ENCODE peak calls at places on chromosomes 6 and 20, in six cellular contexts. C, Z, U, N, P and E are unnamed samples.

GRCh38 chr6:12987783-12988182 is 271.2 kb downstream of the PHACTR1 start:
- DNase-seq in P (no peak), C (peak), Z (no peak), N (no peak), U (no peak), E (no peak)

GRCh38 chr20:48544402-48545333 is 283.1 kb downstream of the PREX1 start:
- DNase-seq in C (no peak), N (no peak), U (no peak), Z (no peak), P (no peak), E (no peak)

GRCh38 chr20:6034134-6034969 is 19.5 kb downstream of the LRRN4 start:
- DNase-seq in Z (no peak), N (no peak), P (no peak), C (no peak), U (no peak), E (no peak)

GRCh38 chr6:84462697-84463096 is 235.3 kb upstream of the CEP162 start:
- DNase-seq in C (no peak), U (no peak), Z (no peak), P (no peak), N (no peak), E (no peak)

GRCh38 chr6:44001318-44001868 is 125.9 kb downstream of the MRPL14 start:
- DNase-seq in N (peak), P (peak), Z (no peak), U (peak), C (no peak), E (no peak)

GRCh38 chr20:62321521-62321948 is 18.7 kb downstream of the ADRM1 start:
- DNase-seq in N (peak), Z (no peak), P (no peak), C (no peak), U (no peak), E (no peak)

GRCh38 chr20:62709537-62709905 is 885 bp downstream of the NTSR1 start:
- DNase-seq in U (no peak), N (no peak), Z (no peak), C (no peak), P (no peak), E (no peak)

GRCh38 chr6:1176595-1176994 is 135.3 kb upstream of the FOXQ1 start:
- DNase-seq in U (no peak), C (no peak), P (no peak), Z (no peak), N (no peak), E (no peak)

GRCh38 chr20:6707231-6707870 is 60.1 kb upstream of the BMP2 start:
- DNase-seq in C (no peak), Z (no peak), U (no peak), N (no peak), P (no peak), E (no peak)

GRCh38 chr20:47699804-47700203 is 85.5 kb downstream of the SULF2 start:
- DNase-seq in Z (no peak), U (no peak), N (no peak), P (no peak), C (no peak), E (no peak)

GRCh38 chr6:3911130-3911529 is 62.0 kb downstream of the FAM50B start:
- DNase-seq in P (no peak), N (no peak), Z (no peak), U (no peak), C (no peak), E (no peak)

GRCh38 chr6:24464253-24465038 is 24.9 kb downstream of the GPLD1 start:
- DNase-seq in C (peak), P (no peak), N (no peak), Z (no peak), U (no peak), E (no peak)

GRCh38 chr6:111983197-111983596 is 70.7 kb upstream of the CCN6 start:
- DNase-seq in P (no peak), C (peak), N (no peak), Z (no peak), U (no peak), E (no peak)

GRCh38 chr20:19799325-19799724 is 41.3 kb downstream of the RIN2 start:
- DNase-seq in U (no peak), N (no peak), Z (no peak), C (no peak), P (no peak), E (no peak)

GRCh38 chr20:19806806-19807691 is 49.0 kb downstream of the RIN2 start:
- DNase-seq in C (no peak), P (peak), N (no peak), Z (no peak), U (no peak), E (no peak)

GRCh38 chr20:19807901-19808300 is 49.8 kb downstream of the RIN2 start:
- DNase-seq in U (no peak), P (no peak), C (no peak), Z (no peak), N (no peak), E (no peak)

GRCh38 chr20:19802099-19802491 is 44.0 kb downstream of the RIN2 start:
- DNase-seq in P (no peak), U (no peak), Z (no peak), N (no peak), C (no peak), E (no peak)

GRCh38 chr20:19802492-19803158 is 44.6 kb downstream of the RIN2 start:
- DNase-seq in C (no peak), P (no peak), Z (no peak), U (peak), N (no peak), E (no peak)
- TF ChIP-seq CTCF in C (no peak), P (peak), Z (no peak), U (peak), N (peak), E (peak)

DNA sequence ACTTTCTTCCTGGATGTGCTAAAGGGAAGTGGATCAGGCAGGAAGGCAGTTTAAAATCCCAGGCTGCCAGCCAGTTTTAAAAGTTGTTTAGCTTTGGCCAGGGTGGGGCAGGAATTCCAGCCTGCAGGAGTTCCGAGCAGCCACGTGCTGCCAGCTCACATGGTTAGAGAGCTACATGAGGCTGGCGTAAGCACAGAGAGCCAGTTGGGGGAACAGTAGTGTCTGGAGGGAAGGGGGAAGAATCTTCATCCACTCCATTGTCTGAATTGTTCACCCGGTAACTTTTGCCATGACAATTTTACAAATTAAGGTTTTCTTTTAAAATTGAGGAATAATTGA is 12.0 kb downstream of the CDC25B start:
- DNase-seq in Z (peak), N (no peak), C (peak), U (peak), P (peak), E (peak)
- TF ChIP-seq POLR2A in Z (peak), N (no peak), C (peak), U (no peak), P (no peak), E (no peak)

GRCh38 chr6:150202934-150203333 is 60.1 kb downstream of the PPP1R14C start:
- DNase-seq in Z (no peak), P (no peak), N (no peak), U (no peak), C (no peak), E (no peak)

GRCh38 chr6:150201285-150201684 is 58.4 kb downstream of the PPP1R14C start:
- DNase-seq in N (no peak), P (no peak), Z (no peak), C (no peak), U (no peak), E (no peak)

GRCh38 chr6:150200428-150201105 is 57.7 kb downstream of the PPP1R14C start:
- DNase-seq in N (no peak), U (no peak), P (no peak), Z (no peak), C (no peak), E (no peak)

GRCh38 chr6:150202404-150202803 is 59.6 kb downstream of the PPP1R14C start:
- DNase-seq in N (no peak), C (no peak), P (peak), U (no peak), Z (no peak), E (peak)

DNA sequence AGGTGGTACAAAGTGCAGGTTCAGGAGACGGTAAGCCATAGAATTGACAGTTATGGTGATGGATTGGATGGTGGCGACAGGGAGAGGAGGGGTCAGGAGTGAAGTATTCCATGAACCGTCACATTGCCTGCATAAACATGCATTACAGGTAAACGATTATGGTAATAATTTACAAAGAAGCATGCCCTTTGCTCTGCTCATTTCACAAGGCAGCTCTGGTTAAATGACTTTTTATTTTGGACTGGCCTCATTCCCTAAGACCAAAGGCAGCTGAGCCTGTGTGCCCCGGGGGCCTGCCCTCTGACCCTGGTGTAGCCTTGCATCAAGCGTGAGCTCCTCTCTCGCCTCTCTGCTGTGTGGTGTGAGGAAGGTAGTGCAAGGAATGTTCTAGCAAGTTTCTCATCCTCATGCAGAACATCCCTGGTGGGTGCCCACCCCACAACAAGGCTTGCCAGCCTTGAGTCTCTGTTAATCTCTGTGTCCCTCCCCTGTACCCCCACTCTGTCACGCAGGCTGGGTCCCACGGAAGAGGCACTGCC is 59.0 kb downstream of the PPP1R14C start:
- DNase-seq in C (no peak), Z (no peak), U (no peak), N (no peak), P (no peak), E (no peak)
- TF ChIP-seq POLR2AphosphoS5 in C (no peak), Z (no peak), U (no peak), N (no peak), P (no peak), E (no peak)

GRCh38 chr6:27836783-27837635 is 75.2 kb downstream of the OR2B2 start:
- DNase-seq in Z (no peak), U (peak), N (peak), P (peak), C (no peak), E (peak)

GRCh38 chr6:27840572-27840971 is 71.6 kb downstream of the OR2B2 start:
- DNase-seq in C (no peak), P (no peak), Z (no peak), N (no peak), U (no peak), E (no peak)

GRCh38 chr6:27836080-27836782 is 76.0 kb downstream of the OR2B2 start:
- DNase-seq in C (no peak), N (no peak), Z (no peak), P (no peak), U (no peak), E (no peak)

GRCh38 chr6:27837636-27838512 is 74.3 kb downstream of the OR2B2 start:
- DNase-seq in N (peak), U (peak), Z (peak), C (peak), P (peak), E (peak)

DNA sequence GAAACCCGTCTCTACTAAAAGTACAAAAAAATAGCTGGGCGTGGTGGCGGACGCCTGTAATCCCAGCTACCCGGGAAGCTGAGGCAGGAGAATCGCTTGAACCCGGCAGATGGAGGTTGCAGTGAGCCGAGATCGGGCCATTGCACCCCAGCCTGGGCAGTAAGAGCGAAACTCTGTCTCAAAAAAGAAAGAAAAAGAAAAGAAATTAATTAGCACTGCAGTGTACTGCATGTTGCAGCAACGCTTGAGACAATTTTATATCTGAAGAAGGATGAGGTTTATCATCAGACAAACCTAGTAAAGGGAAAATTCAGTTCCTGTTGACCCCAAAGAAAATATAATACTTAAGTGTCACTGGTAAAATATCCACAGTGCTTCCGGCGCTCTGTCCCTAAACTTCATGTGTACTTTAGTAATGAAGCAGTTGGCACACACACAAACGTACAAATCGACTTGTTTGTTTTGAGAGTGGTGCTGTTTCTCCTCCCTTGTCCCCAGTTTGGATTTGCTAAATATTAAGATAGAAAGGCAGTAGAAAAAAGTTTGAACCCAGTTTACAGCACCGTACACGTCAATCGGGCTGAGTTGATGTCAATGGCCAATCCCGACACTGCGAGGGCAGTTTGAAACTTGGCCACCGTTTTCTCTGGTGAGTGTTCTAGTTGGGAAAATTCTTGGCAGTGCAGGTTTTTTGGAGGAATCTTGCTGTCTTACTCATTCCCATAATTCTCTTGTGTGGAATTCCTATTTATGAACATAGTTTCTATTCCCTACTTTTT is 72.7 kb downstream of the OR2B2 start:
- DNase-seq in C (no peak), Z (no peak), U (peak), N (no peak), P (peak), E (peak)
- TF ChIP-seq CTCF in C (no peak), Z (no peak), U (no peak), N (no peak), P (no peak), E (no peak)

GRCh38 chr6:26224547-26224912 is 137.3 kb downstream of the HFE start:
- DNase-seq in N (no peak), P (no peak), Z (no peak), U (no peak), C (no peak), E (no peak)
- TF ChIP-seq POLR2A in N (no peak), P (no peak), Z (no peak), U (no peak), C (no peak), E (no peak)

GRCh38 chr6:161094904-161095440 is 103.4 kb downstream of the MAP3K4 start:
- DNase-seq in C (no peak), N (no peak), U (no peak), Z (no peak), P (no peak), E (no peak)
- TF ChIP-seq POLR2AphosphoS5 in C (no peak), N (no peak), U (no peak), Z (no peak), P (no peak), E (no peak)